ENCODE peak calls at places on chromosome 12, in four cellular contexts. One of them, this sample, is unnamed.

GRCh38 chr12:99916555-99916954 is 68.2 kb downstream of the ANKS1B start:
- DNase-seq in IMR-90: no peak
- DNase-seq in astrocyte of the spinal cord: no peak
- DNase-seq in AG09309: no peak
- DNase-seq in this sample: no peak

GRCh38 chr12:79681008-79681590 is 9.7 kb downstream of the PAWR start:
- DNase-seq in AG09309: no peak
- DNase-seq in astrocyte of the spinal cord: peak; percentile 71
- DNase-seq in IMR-90: peak; percentile 83
- DNase-seq in this sample: peak; percentile 54

GRCh38 chr12:30166416-30166815 is 382.7 kb upstream of the TMTC1 start:
- DNase-seq in IMR-90: no peak
- DNase-seq in AG09309: no peak
- DNase-seq in astrocyte of the spinal cord: peak; percentile 9
- DNase-seq in this sample: peak; percentile 16

GRCh38 chr12:47736877-47737676 is 11.8 kb upstream of the ENDOU start:
- DNase-seq in astrocyte of the spinal cord: peak; percentile 61
- DNase-seq in AG09309: no peak
- DNase-seq in IMR-90: peak; percentile 73
- DNase-seq in this sample: peak; percentile 83

GRCh38 chr12:72366255-72366654 is 94.1 kb downstream of the TRHDE start:
- DNase-seq in astrocyte of the spinal cord: no peak
- DNase-seq in IMR-90: no peak
- DNase-seq in AG09309: no peak
- DNase-seq in this sample: no peak

GRCh38 chr12:50400104-50400637 is 514 bp upstream of the LARP4 start:
- DNase-seq in AG09309: no peak
- DNase-seq in IMR-90: no peak
- DNase-seq in astrocyte of the spinal cord: no peak
- DNase-seq in this sample: no peak

GRCh38 chr12:32587536-32588346 is 91.4 kb upstream of the DNM1L start:
- DNase-seq in astrocyte of the spinal cord: no peak
- DNase-seq in IMR-90: no peak
- DNase-seq in AG09309: no peak
- DNase-seq in this sample: peak; percentile 16

GRCh38 chr12:21934173-21934572 is 7.1 kb downstream of the ABCC9 start:
- DNase-seq in astrocyte of the spinal cord: no peak
- DNase-seq in AG09309: no peak
- DNase-seq in IMR-90: peak; percentile 68
- DNase-seq in this sample: no peak

GRCh38 chr12:43402431-43402830 is 149.6 kb downstream of the ADAMTS20 start:
- DNase-seq in IMR-90: peak; percentile 48
- DNase-seq in astrocyte of the spinal cord: no peak
- DNase-seq in AG09309: no peak
- DNase-seq in this sample: no peak

GRCh38 chr12:52323416-52324067 is 2.3 kb upstream of the KRT83 start:
- DNase-seq in AG09309: no peak
- DNase-seq in astrocyte of the spinal cord: no peak
- DNase-seq in IMR-90: no peak
- DNase-seq in this sample: no peak

GRCh38 chr12:89636776-89637160 is 71.9 kb downstream of the ATP2B1 start:
- DNase-seq in astrocyte of the spinal cord: no peak
- DNase-seq in IMR-90: no peak
- DNase-seq in AG09309: no peak
- DNase-seq in this sample: no peak

GRCh38 chr12:54004063-54004840 is 4.3 kb downstream of the HOXC9 start:
- DNase-seq in AG09309: no peak
- DNase-seq in astrocyte of the spinal cord: no peak
- DNase-seq in IMR-90: no peak
- DNase-seq in this sample: no peak
- H3K4me3 ChIP-seq in AG09309: no peak overlapping the region
- H3K4me3 ChIP-seq in astrocyte of the spinal cord: no peak overlapping the region
- H3K4me3 ChIP-seq in IMR-90: no peak overlapping the region
- H3K4me3 ChIP-seq in this sample: no peak overlapping the region

DNA sequence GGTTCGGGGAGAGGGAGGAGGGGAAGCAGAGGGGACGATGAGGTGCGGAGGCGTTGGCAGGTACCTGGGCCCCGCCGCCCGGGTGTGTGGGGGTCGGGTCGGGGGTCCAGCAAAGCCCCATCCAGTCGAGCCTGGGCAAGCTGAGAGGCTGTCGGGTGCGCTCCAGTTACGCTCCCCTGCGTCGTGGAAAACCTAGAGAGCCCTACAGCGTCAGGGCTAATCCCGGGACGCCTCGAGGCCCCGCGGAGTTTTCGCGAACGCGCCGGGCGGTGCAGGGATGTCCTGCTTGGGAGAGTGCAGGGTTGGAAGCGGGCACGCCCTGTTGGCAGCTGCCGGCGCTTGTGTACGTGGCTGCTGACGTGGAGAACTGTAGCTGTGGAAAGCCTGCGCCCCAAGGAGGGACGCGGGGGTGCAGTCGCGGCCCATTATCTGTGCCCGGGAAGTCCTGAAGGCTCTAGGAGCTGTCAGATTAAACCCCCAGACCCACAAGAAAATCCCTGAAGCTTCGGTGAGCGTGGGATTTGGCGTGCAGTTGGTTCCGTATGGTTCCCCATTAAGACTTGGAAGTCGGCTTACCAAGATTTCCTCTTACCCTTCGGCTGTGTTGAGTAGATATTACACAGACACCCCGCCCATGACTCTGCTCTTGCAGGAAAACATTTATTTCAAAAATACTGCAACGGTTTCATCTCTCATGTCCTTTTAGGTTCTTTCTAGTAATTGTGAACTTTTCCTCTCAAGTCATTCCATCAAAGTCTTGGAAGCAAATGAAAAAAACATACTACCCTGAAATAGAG is 11.3 kb upstream of the SLC38A2 start:
- DNase-seq in astrocyte of the spinal cord: peak; percentile 96
- DNase-seq in IMR-90: peak; percentile 97
- DNase-seq in AG09309: peak; percentile 91
- DNase-seq in this sample: peak; percentile 98
- TF ChIP-seq CTCF in astrocyte of the spinal cord: peak; percentile 6
- TF ChIP-seq CTCF in IMR-90: peak; percentile 24
- TF ChIP-seq CTCF in AG09309: no peak
- TF ChIP-seq CTCF in this sample: no peak

DNA sequence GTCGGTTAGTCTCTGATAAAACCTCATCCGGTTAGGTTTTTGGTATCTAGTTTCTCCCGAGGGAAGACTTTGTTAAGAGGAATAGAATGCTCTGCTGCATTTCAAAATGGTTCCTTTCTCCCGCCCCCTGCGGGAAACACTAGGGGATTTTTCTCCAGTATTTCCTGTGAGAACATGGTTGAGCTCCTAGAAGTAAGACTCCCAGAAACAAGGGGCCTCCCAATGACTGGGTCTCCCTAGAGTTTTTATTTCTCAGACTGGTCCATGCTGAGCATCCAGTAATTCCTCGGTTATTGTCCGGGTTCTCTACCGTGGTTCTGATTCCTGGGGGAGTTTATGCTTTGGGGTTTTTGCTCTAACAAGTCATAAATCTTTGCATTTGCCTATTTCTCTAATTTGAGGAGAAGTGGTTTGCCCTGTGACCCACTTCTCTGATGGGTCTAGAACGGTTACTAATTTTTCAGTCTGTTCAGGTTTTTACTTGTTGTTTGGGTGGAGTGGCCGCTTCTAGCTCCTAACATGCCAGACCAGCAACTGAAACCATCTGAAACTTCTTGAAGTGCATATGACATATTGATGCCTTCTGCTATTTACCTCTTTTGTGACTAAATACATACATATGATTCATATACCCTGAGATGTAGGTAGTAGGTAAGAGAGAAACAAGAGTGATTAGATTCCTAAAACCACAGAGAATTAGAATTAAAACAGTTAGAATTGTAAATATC is 25.1 kb downstream of the TESPA1 start:
- DNase-seq in IMR-90: no peak
- DNase-seq in AG09309: no peak
- DNase-seq in astrocyte of the spinal cord: no peak
- DNase-seq in this sample: no peak
- H3K4me3 ChIP-seq in IMR-90: no peak overlapping the region
- H3K4me3 ChIP-seq in AG09309: no peak overlapping the region
- H3K4me3 ChIP-seq in astrocyte of the spinal cord: no peak overlapping the region
- H3K4me3 ChIP-seq in this sample: no peak overlapping the region

DNA sequence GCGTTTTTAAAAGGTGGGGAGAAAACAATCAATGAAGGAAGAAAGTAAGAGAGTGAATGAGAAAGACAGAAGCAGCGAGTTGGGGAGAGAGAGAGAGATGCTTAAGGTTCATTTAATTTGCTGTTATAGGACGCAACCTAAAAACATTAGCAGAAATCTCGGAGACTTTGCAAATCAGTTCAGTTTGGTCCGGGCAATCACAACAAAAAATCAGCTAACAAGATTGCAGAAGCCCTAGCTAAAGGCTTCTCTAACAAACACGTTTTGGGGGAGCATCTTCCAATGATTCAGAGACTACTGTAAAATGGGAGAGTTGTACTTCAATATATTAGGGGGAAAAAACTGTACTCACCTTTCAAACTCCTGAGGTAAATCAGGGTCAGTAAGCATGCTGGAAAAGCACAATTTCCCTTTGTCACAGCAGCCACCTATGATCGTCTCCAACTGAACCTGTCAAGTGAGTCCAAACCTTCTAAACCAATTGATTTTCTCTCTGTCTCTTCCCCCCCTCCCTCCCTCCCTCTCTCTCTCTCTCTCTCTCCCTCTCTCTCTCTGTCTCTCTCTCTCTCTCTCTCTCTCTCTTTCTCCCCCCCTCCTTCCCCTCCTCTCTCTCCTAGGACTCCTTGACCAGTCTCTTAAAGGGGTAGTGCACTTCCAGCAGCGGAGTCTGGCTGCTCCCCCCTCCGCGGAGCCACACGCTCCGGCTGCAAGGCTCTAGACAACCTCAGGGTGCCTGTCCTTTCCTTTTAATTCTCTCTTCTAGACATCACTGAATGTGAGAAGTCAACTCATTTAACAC is at the start of gene SOX5:
- DNase-seq in IMR-90: peak; percentile 68
- DNase-seq in AG09309: no peak
- DNase-seq in astrocyte of the spinal cord: peak; percentile 75
- DNase-seq in this sample: peak; percentile 58
- TF ChIP-seq CTCF in IMR-90: no peak
- TF ChIP-seq CTCF in AG09309: no peak
- TF ChIP-seq CTCF in astrocyte of the spinal cord: no peak
- TF ChIP-seq CTCF in this sample: no peak

GRCh38 chr12:122293081-122293480 is 26.8 kb upstream of the VPS33A start:
- DNase-seq in AG09309: no peak
- DNase-seq in astrocyte of the spinal cord: no peak
- DNase-seq in IMR-90: no peak
- DNase-seq in this sample: no peak
- H3K4me3 ChIP-seq in AG09309: no peak overlapping the region
- H3K4me3 ChIP-seq in astrocyte of the spinal cord: no peak overlapping the region
- H3K4me3 ChIP-seq in IMR-90: no peak overlapping the region
- H3K4me3 ChIP-seq in this sample: no peak overlapping the region

This sample was measured in fibroblast of pulmonary artery.